ENCODE peak calls at places on chromosomes 6 and 20, in nine cellular contexts. H is glutamatergic neuron, S is GM13977, Q is anterior cingulate cortex, V is HS-5, O is neuronal stem cell, C is neural crest cell, J is right lobe of liver, Y is GM12865. G is an unnamed sample.

GRCh38 chr20:14142171-14142570 is 146.9 kb downstream of the MACROD2 start:
- DNase-seq in H (peak; percentile 57), S (no peak), Q (peak; percentile 39), V (peak; percentile 3), O (peak; percentile 72), C (peak; percentile 56), J (peak; percentile 50), Y (peak; percentile 63), G (peak; percentile 2)

GRCh38 chr6:1416191-1416764 is 26.9 kb downstream of the FOXF2 start:
- DNase-seq in H (no peak), S (no peak), Q (no peak), V (no peak), O (no peak), C (no peak), J (peak; percentile 23), Y (no peak), G (no peak)

GRCh38 chr6:44514085-44514484 is 126.6 kb downstream of the CDC5L start:
- DNase-seq in H (no peak), S (no peak), Q (no peak), V (no peak), O (no peak), C (no peak), J (no peak), Y (no peak), G (no peak)

GRCh38 chr6:22448311-22448711 is 121.1 kb upstream of the HDGFL1 start:
- DNase-seq in H (no peak), S (no peak), Q (no peak), V (no peak), O (peak; percentile 24), C (no peak), J (no peak), Y (no peak), G (peak; percentile 38)

GRCh38 chr6:35905841-35906498 is 14.9 kb downstream of the SRPK1 start:
- DNase-seq in H (no peak), S (no peak), Q (no peak), V (no peak), O (no peak), C (no peak), J (no peak), Y (no peak), G (no peak)

GRCh38 chr6:21947751-21948386 is 349.0 kb downstream of the PRL start:
- DNase-seq in H (no peak), S (no peak), Q (no peak), V (no peak), O (no peak), C (no peak), J (no peak), Y (no peak), G (no peak)

GRCh38 chr20:34515484-34516037 is 661 bp upstream of the DYNLRB1 start:
- DNase-seq in H (peak; percentile 77), S (peak; percentile 84), Q (no peak), V (no peak), O (peak; percentile 46), C (peak; percentile 49), J (peak; percentile 65), Y (peak; percentile 93), G (no peak)

GRCh38 chr20:57157106-57157691 is 109.2 kb downstream of the BMP7 start:
- DNase-seq in H (no peak), S (no peak), Q (no peak), V (no peak), O (no peak), C (no peak), J (no peak), Y (no peak), G (no peak)

GRCh38 chr6:118161364-118161763 is 254.3 kb downstream of the SLC35F1 start:
- DNase-seq in H (no peak), S (no peak), Q (no peak), V (no peak), O (no peak), C (no peak), J (no peak), Y (no peak), G (no peak)

GRCh38 chr6:41578714-41579610 is 32.8 kb downstream of the FOXP4 start:
- DNase-seq in H (peak; percentile 66), S (no peak), Q (no peak), V (no peak), O (peak; percentile 82), C (peak; percentile 42), J (no peak), Y (no peak), G (no peak)

G was measured in AG04450.